ENCODE peak calls at places on chromosomes 5 and 9, in five cellular contexts. M, Q, Z, C and O are unnamed samples.

GRCh38 chr9:128203024-128203841 is at the start of gene DNM1:
- DNase-seq in M (peak; percentile 62), Q (peak; percentile 51), Z (no peak), C (no peak), O (peak; percentile 100)

GRCh38 chr9:77891150-77891549 is 140.5 kb downstream of the GNAQ start:
- DNase-seq in M (no peak), Q (no peak), Z (no peak), C (no peak), O (peak; percentile 25)

GRCh38 chr9:81052846-81053245 is 636.5 kb downstream of the TLE1 start:
- DNase-seq in M (no peak), Q (no peak), Z (no peak), C (no peak), O (no peak)

GRCh38 chr5:176368726-176369125 is 3.4 kb downstream of the ARL10 start:
- DNase-seq in M (no peak), Q (no peak), Z (no peak), C (no peak), O (no peak)

GRCh38 chr9:4615251-4615650 is 46.8 kb upstream of the PLPP6 start:
- DNase-seq in M (no peak), Q (no peak), Z (no peak), C (no peak), O (no peak)

GRCh38 chr5:174799146-174799545 is 74.8 kb downstream of the MSX2 start:
- DNase-seq in M (no peak), Q (no peak), Z (no peak), C (no peak), O (no peak)

GRCh38 chr5:84494453-84494852 is 109.8 kb upstream of the EDIL3 start:
- DNase-seq in M (no peak), Q (no peak), Z (no peak), C (no peak), O (no peak)

GRCh38 chr5:111404270-111404769 is 108.0 kb downstream of the STARD4 start:
- DNase-seq in M (no peak), Q (peak; percentile 54), Z (no peak), C (peak; percentile 74), O (no peak)

GRCh38 chr9:135526730-135527571 is 5.7 kb downstream of the LCN1 start:
- DNase-seq in M (peak; percentile 27), Q (no peak), Z (no peak), C (peak; percentile 54), O (peak; percentile 56)

GRCh38 chr5:133739381-133739780 is 127.0 kb upstream of the FSTL4 start:
- DNase-seq in M (no peak), Q (no peak), Z (no peak), C (no peak), O (no peak)

GRCh38 chr9:92592537-92592936 is 56.7 kb upstream of the ECM2 start:
- DNase-seq in M (no peak), Q (no peak), Z (no peak), C (no peak), O (no peak)

GRCh38 chr9:27340876-27341540 is 44.1 kb upstream of the EQTN start:
- DNase-seq in M (no peak), Q (no peak), Z (no peak), C (no peak), O (no peak)

GRCh38 chr5:135231289-135231688 is 167.7 kb downstream of the MACROH2A1 start:
- DNase-seq in M (no peak), Q (no peak), Z (no peak), C (no peak), O (peak; percentile 58)

GRCh38 chr5:154861946-154862345 is 3.5 kb downstream of the CNOT8 start:
- DNase-seq in M (no peak), Q (no peak), Z (no peak), C (no peak), O (no peak)

GRCh38 chr9:124621371-124622328 is 114.5 kb upstream of the NR5A1 start:
- DNase-seq in M (no peak), Q (no peak), Z (peak; percentile 94), C (no peak), O (no peak)

GRCh38 chr5:93920956-93921355 is 179.6 kb upstream of the POU5F2 start:
- DNase-seq in M (no peak), Q (no peak), Z (no peak), C (no peak), O (no peak)

GRCh38 chr9:125361837-125362531 is 100.4 kb downstream of the GAPVD1 start:
- DNase-seq in M (peak; percentile 51), Q (peak; percentile 13), Z (no peak), C (no peak), O (peak; percentile 21)

GRCh38 chr5:149581192-149581861 is at the start of gene ARHGEF37:
- DNase-seq in M (peak; percentile 42), Q (peak; percentile 93), Z (no peak), C (peak; percentile 12), O (no peak)

GRCh38 chr5:147688965-147689364 is 93.6 kb downstream of the JAKMIP2 start:
- DNase-seq in M (no peak), Q (no peak), Z (no peak), C (no peak), O (no peak)

GRCh38 chr5:76818844-76819831 is at the start of gene F2RL1:
- DNase-seq in M (peak; percentile 91), Q (peak; percentile 61), Z (no peak), C (peak; percentile 81), O (peak; percentile 52)

GRCh38 chr5:135356522-135357318 is 42.3 kb downstream of the MACROH2A1 start:
- DNase-seq in M (no peak), Q (peak; percentile 41), Z (no peak), C (no peak), O (no peak)

GRCh38 chr5:170907758-170908157 is 45.9 kb downstream of the RANBP17 start:
- DNase-seq in M (no peak), Q (no peak), Z (no peak), C (no peak), O (no peak)

GRCh38 chr5:100609594-100609993 is 74.4 kb downstream of the FAM174A start:
- DNase-seq in M (no peak), Q (no peak), Z (no peak), C (no peak), O (no peak)

GRCh38 chr9:120892748-120893584 is 16.0 kb upstream of the PHF19 start:
- DNase-seq in M (no peak), Q (peak; percentile 96), Z (no peak), C (no peak), O (no peak)

GRCh38 chr5:7897014-7897600 is 28.2 kb downstream of the MTRR start:
- DNase-seq in M (peak; percentile 72), Q (peak; percentile 44), Z (no peak), C (peak; percentile 21), O (peak; percentile 65)

GRCh38 chr9:18498947-18499585 is 25.1 kb downstream of the ADAMTSL1 start:
- DNase-seq in M (no peak), Q (no peak), Z (no peak), C (no peak), O (no peak)

GRCh38 chr9:3773661-3774060 is 247.9 kb upstream of the RFX3 start:
- DNase-seq in M (no peak), Q (no peak), Z (no peak), C (no peak), O (no peak)

GRCh38 chr9:124450931-124451661 is 845 bp downstream of the ADGRD2 start:
- DNase-seq in M (no peak), Q (no peak), Z (no peak), C (no peak), O (no peak)

GRCh38 chr5:36304095-36304494 is 2.4 kb upstream of the RANBP3L start:
- DNase-seq in M (no peak), Q (no peak), Z (no peak), C (no peak), O (no peak)

GRCh38 chr9:84514421-84514820 is 155.1 kb upstream of the NTRK2 start:
- DNase-seq in M (no peak), Q (no peak), Z (no peak), C (no peak), O (no peak)

GRCh38 chr5:175288048-175288621 is 155.8 kb downstream of the DRD1 start:
- DNase-seq in M (peak; percentile 66), Q (no peak), Z (no peak), C (no peak), O (no peak)

GRCh38 chr9:97889941-97890557 is 32.3 kb downstream of the TRMO start:
- DNase-seq in M (peak; percentile 21), Q (peak; percentile 22), Z (no peak), C (no peak), O (peak; percentile 83)

GRCh38 chr9:116008278-116008677 is 145.3 kb upstream of the PAPPA start:
- DNase-seq in M (peak; percentile 61), Q (no peak), Z (no peak), C (no peak), O (no peak)

GRCh38 chr5:13878357-13878756 is 66.1 kb downstream of the DNAH5 start:
- DNase-seq in M (no peak), Q (no peak), Z (no peak), C (no peak), O (no peak)

GRCh38 chr5:102583663-102584062 is 84.9 kb upstream of the SLCO6A1 start:
- DNase-seq in M (peak; percentile 1), Q (peak; percentile 43), Z (no peak), C (no peak), O (peak; percentile 7)

GRCh38 chr5:164722702-164723101 is 1217.3 kb downstream of the MAT2B start:
- DNase-seq in M (no peak), Q (no peak), Z (no peak), C (no peak), O (no peak)

GRCh38 chr5:132418876-132419275 is 49.4 kb downstream of the SLC22A5 start:
- DNase-seq in M (no peak), Q (no peak), Z (no peak), C (no peak), O (no peak)
- H3K4me1 ChIP-seq in M (peaks cover 42% of the 10 kb centered on the region), Q (peaks cover 49% of the 10 kb centered on the region), Z (peaks cover 74% of the 10 kb centered on the region), C (peaks cover 52% of the 10 kb centered on the region), O (peaks cover 15% of the 10 kb centered on the region)

DNA sequence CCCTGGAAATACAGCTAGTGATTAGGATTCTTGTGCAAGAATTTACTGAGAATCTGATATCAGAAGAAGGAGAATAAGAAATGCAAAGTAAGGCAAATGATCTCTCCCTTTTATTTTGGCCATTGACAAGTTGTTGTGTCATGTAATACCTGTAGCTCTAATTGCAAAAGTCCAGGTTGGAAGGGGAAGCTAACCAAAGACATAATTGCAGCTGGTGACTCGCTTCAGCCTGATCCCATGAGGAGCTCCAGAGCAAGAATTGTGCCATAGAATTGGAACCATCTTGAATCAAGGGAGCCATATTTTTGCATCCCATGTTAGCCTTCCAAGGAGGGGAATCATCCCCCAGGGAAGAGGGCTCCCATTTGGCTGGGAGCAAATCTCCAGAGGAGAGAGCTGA is 149.6 kb upstream of the MOCS2 start:
- DNase-seq in M (no peak), Q (no peak), Z (no peak), C (no peak), O (no peak)
- TF ChIP-seq MYC in M (no peak), Q (no peak), Z (no peak), C (no peak), O (no peak)

GRCh38 chr9:14653511-14653910 is 39.7 kb downstream of the ZDHHC21 start:
- DNase-seq in M (no peak), Q (no peak), Z (no peak), C (no peak), O (no peak)
- H3K4me1 ChIP-seq in M (no peaks in the 10 kb centered on the region), Q (no peaks in the 10 kb centered on the region), Z (no peaks in the 10 kb centered on the region), C (no peaks in the 10 kb centered on the region), O (no peaks in the 10 kb centered on the region)

DNA sequence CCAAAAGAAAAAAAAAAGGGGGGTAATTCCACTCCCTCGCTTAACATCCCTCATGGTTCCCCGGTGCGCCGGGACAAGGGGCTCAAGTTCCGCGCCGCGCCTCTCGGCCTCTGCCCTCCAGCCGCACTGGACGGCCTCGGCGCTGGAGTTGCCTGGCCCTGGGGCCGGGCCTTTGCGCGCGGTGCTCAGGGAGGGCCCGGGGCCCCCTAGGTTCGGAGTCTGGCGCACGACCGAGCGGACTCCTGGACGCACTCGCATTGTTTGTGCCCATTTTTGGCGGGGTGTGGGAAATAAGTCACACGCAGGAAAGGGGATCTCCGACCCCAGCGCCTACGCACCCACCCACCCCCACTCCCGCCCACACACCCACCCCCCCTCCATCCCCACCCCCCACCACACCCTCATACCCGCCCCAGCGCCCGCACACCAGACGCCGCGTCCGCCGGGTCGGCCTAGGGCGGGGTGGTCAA is 381 bp downstream of the MED22 start:
- DNase-seq in M (peak; percentile 45), Q (peak; percentile 35), Z (peak; percentile 28), C (no peak), O (peak; percentile 61)
- TF ChIP-seq MYC in M (no peak), Q (no peak), Z (no peak), C (no peak), O (no peak)